ENCODE peak calls at places on chromosomes 12 and 14, in ten cellular contexts. U, T, G, C, D, L, Z, V, J and N are unnamed samples.

GRCh38 chr12:126228936-126229335 is 1163.7 kb downstream of the AACS start:
- DNase-seq in U (no peak), T (no peak), G (no peak), C (no peak), D (no peak), L (no peak), Z (no peak), V (no peak), J (no peak), N (no peak)

GRCh38 chr14:57066887-57067513 is 201.7 kb downstream of the EXOC5 start:
- DNase-seq in U (peak), T (no peak), G (no peak), C (no peak), D (no peak), L (peak), Z (peak), V (peak), J (peak), N (peak)

GRCh38 chr12:104490850-104491249 is 34.1 kb downstream of the CHST11 start:
- DNase-seq in U (no peak), T (no peak), G (no peak), C (no peak), D (no peak), L (no peak), Z (no peak), V (no peak), J (no peak), N (no peak)

GRCh38 chr12:52086366-52086765 is 6.9 kb downstream of the SMIM41 start:
- DNase-seq in U (no peak), T (no peak), G (no peak), C (peak), D (no peak), L (no peak), Z (no peak), V (no peak), J (no peak), N (no peak)

GRCh38 chr12:52521581-52522266 is 1.5 kb upstream of the KRT5 start:
- DNase-seq in U (no peak), T (peak), G (no peak), C (no peak), D (no peak), L (no peak), Z (peak), V (no peak), J (no peak), N (no peak)

GRCh38 chr12:63008372-63008771 is 73.4 kb upstream of the PPM1H start:
- DNase-seq in U (no peak), T (no peak), G (no peak), C (no peak), D (no peak), L (no peak), Z (no peak), V (no peak), J (no peak), N (no peak)

GRCh38 chr12:131058700-131059099 is 105.0 kb downstream of the ADGRD1 start:
- DNase-seq in U (no peak), T (no peak), G (no peak), C (no peak), D (no peak), L (no peak), Z (no peak), V (no peak), J (no peak), N (no peak)

GRCh38 chr12:106149096-106149784 is 10.5 kb upstream of the NUAK1 start:
- DNase-seq in U (peak), T (no peak), G (no peak), C (no peak), D (no peak), L (peak), Z (peak), V (peak), J (no peak), N (no peak)

GRCh38 chr12:54195736-54196347 is 7.1 kb upstream of the SMUG1 start:
- DNase-seq in U (peak), T (no peak), G (no peak), C (no peak), D (no peak), L (no peak), Z (peak), V (no peak), J (no peak), N (peak)

GRCh38 chr12:50604640-50604920 is 99.8 kb downstream of the DIP2B start:
- DNase-seq in U (no peak), T (no peak), G (no peak), C (no peak), D (no peak), L (no peak), Z (no peak), V (no peak), J (no peak), N (no peak)

GRCh38 chr14:77181603-77182437 is at the start of gene TMEM63C:
- DNase-seq in U (peak), T (peak), G (no peak), C (peak), D (peak), L (peak), Z (peak), V (peak), J (peak), N (peak)

GRCh38 chr14:24597403-24597802 is 12.1 kb downstream of the GZMH start:
- DNase-seq in U (no peak), T (no peak), G (no peak), C (no peak), D (no peak), L (no peak), Z (no peak), V (no peak), J (no peak), N (no peak)

GRCh38 chr14:58098507-58098906 is 53.5 kb downstream of the ARMH4 start:
- DNase-seq in U (no peak), T (no peak), G (no peak), C (no peak), D (no peak), L (no peak), Z (no peak), V (no peak), J (no peak), N (no peak)